ENCODE peak calls at places on chromosomes 3 and 15, in eight cellular contexts. One of them, this sample, is unnamed.

GRCh38 chr3:121718205-121718846 is 31.2 kb downstream of the GOLGB1 start:
- DNase-seq in D341Med: no peak
- DNase-seq in kidney: no peak
- DNase-seq in activated CD8-positive, alpha-beta memory T cell treated with anti-CD3 and anti-CD28 coated beads for 1 hour: no peak
- DNase-seq in left ventricle myocardium superior: no peak
- DNase-seq in GM12864: no peak
- DNase-seq in cerebellum: no peak
- DNase-seq in stimulated activated CD8-positive, alpha-beta memory T cell treated with anti-CD3 and anti-CD28 coated beads, Interleukin-7, amount 100 ng/mL, for 4 hours: no peak
- DNase-seq in this sample: no peak

GRCh38 chr3:197518794-197519451 is 36.8 kb downstream of the BDH1 start:
- DNase-seq in left ventricle myocardium superior: no peak
- DNase-seq in GM12864: no peak
- DNase-seq in D341Med: no peak
- DNase-seq in cerebellum: no peak
- DNase-seq in kidney: peak; percentile 57
- DNase-seq in stimulated activated CD8-positive, alpha-beta memory T cell treated with anti-CD3 and anti-CD28 coated beads, Interleukin-7, amount 100 ng/mL, for 4 hours: no peak
- DNase-seq in activated CD8-positive, alpha-beta memory T cell treated with anti-CD3 and anti-CD28 coated beads for 1 hour: no peak
- DNase-seq in this sample: no peak

GRCh38 chr3:152272771-152273242 is 4.1 kb downstream of the MBNL1 start:
- DNase-seq in D341Med: no peak
- DNase-seq in kidney: no peak
- DNase-seq in cerebellum: no peak
- DNase-seq in stimulated activated CD8-positive, alpha-beta memory T cell treated with anti-CD3 and anti-CD28 coated beads, Interleukin-7, amount 100 ng/mL, for 4 hours: no peak
- DNase-seq in left ventricle myocardium superior: no peak
- DNase-seq in activated CD8-positive, alpha-beta memory T cell treated with anti-CD3 and anti-CD28 coated beads for 1 hour: no peak
- DNase-seq in GM12864: no peak
- DNase-seq in this sample: no peak

GRCh38 chr3:129161860-129162271 is 1.0 kb upstream of the ISY1 start:
- DNase-seq in cerebellum: no peak
- DNase-seq in D341Med: no peak
- DNase-seq in activated CD8-positive, alpha-beta memory T cell treated with anti-CD3 and anti-CD28 coated beads for 1 hour: no peak
- DNase-seq in left ventricle myocardium superior: no peak
- DNase-seq in stimulated activated CD8-positive, alpha-beta memory T cell treated with anti-CD3 and anti-CD28 coated beads, Interleukin-7, amount 100 ng/mL, for 4 hours: peak; percentile 12
- DNase-seq in kidney: no peak
- DNase-seq in GM12864: no peak
- DNase-seq in this sample: no peak

GRCh38 chr3:190305406-190305805 is 16.8 kb downstream of the CLDN1 start:
- DNase-seq in GM12864: no peak
- DNase-seq in kidney: no peak
- DNase-seq in cerebellum: no peak
- DNase-seq in activated CD8-positive, alpha-beta memory T cell treated with anti-CD3 and anti-CD28 coated beads for 1 hour: no peak
- DNase-seq in left ventricle myocardium superior: no peak
- DNase-seq in D341Med: no peak
- DNase-seq in stimulated activated CD8-positive, alpha-beta memory T cell treated with anti-CD3 and anti-CD28 coated beads, Interleukin-7, amount 100 ng/mL, for 4 hours: no peak
- DNase-seq in this sample: no peak

GRCh38 chr3:121834079-121834730 is 655 bp downstream of the IQCB1 start:
- DNase-seq in left ventricle myocardium superior: no peak
- DNase-seq in stimulated activated CD8-positive, alpha-beta memory T cell treated with anti-CD3 and anti-CD28 coated beads, Interleukin-7, amount 100 ng/mL, for 4 hours: no peak
- DNase-seq in cerebellum: peak; percentile 12
- DNase-seq in kidney: no peak
- DNase-seq in D341Med: peak; percentile 43
- DNase-seq in GM12864: no peak
- DNase-seq in activated CD8-positive, alpha-beta memory T cell treated with anti-CD3 and anti-CD28 coated beads for 1 hour: no peak
- DNase-seq in this sample: peak; percentile 7

GRCh38 chr3:65412591-65412990 is 626.1 kb downstream of the MAGI1 start:
- DNase-seq in D341Med: no peak
- DNase-seq in stimulated activated CD8-positive, alpha-beta memory T cell treated with anti-CD3 and anti-CD28 coated beads, Interleukin-7, amount 100 ng/mL, for 4 hours: no peak
- DNase-seq in cerebellum: peak; percentile 43
- DNase-seq in left ventricle myocardium superior: peak; percentile 60
- DNase-seq in activated CD8-positive, alpha-beta memory T cell treated with anti-CD3 and anti-CD28 coated beads for 1 hour: no peak
- DNase-seq in GM12864: no peak
- DNase-seq in kidney: no peak
- DNase-seq in this sample: peak; percentile 18

GRCh38 chr3:172680684-172681083 is 30.2 kb downstream of the NCEH1 start:
- DNase-seq in kidney: no peak
- DNase-seq in D341Med: no peak
- DNase-seq in left ventricle myocardium superior: no peak
- DNase-seq in stimulated activated CD8-positive, alpha-beta memory T cell treated with anti-CD3 and anti-CD28 coated beads, Interleukin-7, amount 100 ng/mL, for 4 hours: no peak
- DNase-seq in cerebellum: no peak
- DNase-seq in activated CD8-positive, alpha-beta memory T cell treated with anti-CD3 and anti-CD28 coated beads for 1 hour: no peak
- DNase-seq in GM12864: no peak
- DNase-seq in this sample: no peak

GRCh38 chr3:74844428-74844827 is 230.0 kb upstream of the CNTN3 start:
- DNase-seq in kidney: no peak
- DNase-seq in GM12864: no peak
- DNase-seq in left ventricle myocardium superior: no peak
- DNase-seq in activated CD8-positive, alpha-beta memory T cell treated with anti-CD3 and anti-CD28 coated beads for 1 hour: no peak
- DNase-seq in D341Med: no peak
- DNase-seq in stimulated activated CD8-positive, alpha-beta memory T cell treated with anti-CD3 and anti-CD28 coated beads, Interleukin-7, amount 100 ng/mL, for 4 hours: no peak
- DNase-seq in cerebellum: no peak
- DNase-seq in this sample: no peak

GRCh38 chr15:59814409-59814808 is 125.3 kb upstream of the BNIP2 start:
- DNase-seq in stimulated activated CD8-positive, alpha-beta memory T cell treated with anti-CD3 and anti-CD28 coated beads, Interleukin-7, amount 100 ng/mL, for 4 hours: no peak
- DNase-seq in GM12864: no peak
- DNase-seq in left ventricle myocardium superior: no peak
- DNase-seq in kidney: no peak
- DNase-seq in cerebellum: no peak
- DNase-seq in activated CD8-positive, alpha-beta memory T cell treated with anti-CD3 and anti-CD28 coated beads for 1 hour: no peak
- DNase-seq in D341Med: no peak
- DNase-seq in this sample: no peak

GRCh38 chr3:150412599-150413069 is 4.5 kb downstream of the TSC22D2 start:
- DNase-seq in left ventricle myocardium superior: no peak
- DNase-seq in cerebellum: peak; percentile 16
- DNase-seq in stimulated activated CD8-positive, alpha-beta memory T cell treated with anti-CD3 and anti-CD28 coated beads, Interleukin-7, amount 100 ng/mL, for 4 hours: no peak
- DNase-seq in GM12864: no peak
- DNase-seq in D341Med: no peak
- DNase-seq in activated CD8-positive, alpha-beta memory T cell treated with anti-CD3 and anti-CD28 coated beads for 1 hour: no peak
- DNase-seq in kidney: no peak
- DNase-seq in this sample: no peak

GRCh38 chr3:197478746-197479668 is 76.8 kb downstream of the BDH1 start:
- DNase-seq in activated CD8-positive, alpha-beta memory T cell treated with anti-CD3 and anti-CD28 coated beads for 1 hour: no peak
- DNase-seq in cerebellum: peak; percentile 74
- DNase-seq in left ventricle myocardium superior: no peak
- DNase-seq in stimulated activated CD8-positive, alpha-beta memory T cell treated with anti-CD3 and anti-CD28 coated beads, Interleukin-7, amount 100 ng/mL, for 4 hours: no peak
- DNase-seq in D341Med: no peak
- DNase-seq in kidney: no peak
- DNase-seq in GM12864: no peak
- DNase-seq in this sample: no peak

GRCh38 chr15:25830844-25831443 is 32.2 kb downstream of the ATP10A start:
- DNase-seq in D341Med: no peak
- DNase-seq in stimulated activated CD8-positive, alpha-beta memory T cell treated with anti-CD3 and anti-CD28 coated beads, Interleukin-7, amount 100 ng/mL, for 4 hours: no peak
- DNase-seq in kidney: no peak
- DNase-seq in activated CD8-positive, alpha-beta memory T cell treated with anti-CD3 and anti-CD28 coated beads for 1 hour: no peak
- DNase-seq in GM12864: no peak
- DNase-seq in cerebellum: no peak
- DNase-seq in left ventricle myocardium superior: peak; percentile 46
- DNase-seq in this sample: no peak

GRCh38 chr3:77079988-77080585 is 40.2 kb downstream of the ROBO2 start:
- DNase-seq in cerebellum: no peak
- DNase-seq in left ventricle myocardium superior: no peak
- DNase-seq in kidney: no peak
- DNase-seq in activated CD8-positive, alpha-beta memory T cell treated with anti-CD3 and anti-CD28 coated beads for 1 hour: no peak
- DNase-seq in D341Med: peak; percentile 54
- DNase-seq in GM12864: no peak
- DNase-seq in stimulated activated CD8-positive, alpha-beta memory T cell treated with anti-CD3 and anti-CD28 coated beads, Interleukin-7, amount 100 ng/mL, for 4 hours: no peak
- DNase-seq in this sample: no peak

GRCh38 chr3:127858477-127858876 is 36.2 kb upstream of the MGLL start:
- DNase-seq in D341Med: no peak
- DNase-seq in stimulated activated CD8-positive, alpha-beta memory T cell treated with anti-CD3 and anti-CD28 coated beads, Interleukin-7, amount 100 ng/mL, for 4 hours: no peak
- DNase-seq in activated CD8-positive, alpha-beta memory T cell treated with anti-CD3 and anti-CD28 coated beads for 1 hour: no peak
- DNase-seq in GM12864: no peak
- DNase-seq in kidney: no peak
- DNase-seq in left ventricle myocardium superior: no peak
- DNase-seq in cerebellum: no peak
- DNase-seq in this sample: no peak

GRCh38 chr3:45204136-45204535 is 22.0 kb downstream of the TMEM158 start:
- DNase-seq in cerebellum: no peak
- DNase-seq in left ventricle myocardium superior: no peak
- DNase-seq in stimulated activated CD8-positive, alpha-beta memory T cell treated with anti-CD3 and anti-CD28 coated beads, Interleukin-7, amount 100 ng/mL, for 4 hours: no peak
- DNase-seq in kidney: peak; percentile 23
- DNase-seq in GM12864: no peak
- DNase-seq in D341Med: no peak
- DNase-seq in activated CD8-positive, alpha-beta memory T cell treated with anti-CD3 and anti-CD28 coated beads for 1 hour: no peak
- DNase-seq in this sample: no peak

GRCh38 chr3:82157952-82158351 is 396.5 kb upstream of the GBE1 start:
- DNase-seq in left ventricle myocardium superior: no peak
- DNase-seq in kidney: no peak
- DNase-seq in activated CD8-positive, alpha-beta memory T cell treated with anti-CD3 and anti-CD28 coated beads for 1 hour: no peak
- DNase-seq in cerebellum: no peak
- DNase-seq in GM12864: no peak
- DNase-seq in D341Med: no peak
- DNase-seq in stimulated activated CD8-positive, alpha-beta memory T cell treated with anti-CD3 and anti-CD28 coated beads, Interleukin-7, amount 100 ng/mL, for 4 hours: no peak
- DNase-seq in this sample: no peak

GRCh38 chr3:127448671-127449070 is 141.9 kb downstream of the TPRA1 start:
- DNase-seq in cerebellum: no peak
- DNase-seq in stimulated activated CD8-positive, alpha-beta memory T cell treated with anti-CD3 and anti-CD28 coated beads, Interleukin-7, amount 100 ng/mL, for 4 hours: no peak
- DNase-seq in activated CD8-positive, alpha-beta memory T cell treated with anti-CD3 and anti-CD28 coated beads for 1 hour: no peak
- DNase-seq in D341Med: no peak
- DNase-seq in GM12864: no peak
- DNase-seq in kidney: peak; percentile 8
- DNase-seq in left ventricle myocardium superior: no peak
- DNase-seq in this sample: no peak

GRCh38 chr15:63522143-63522531 is 17.7 kb downstream of the USP3 start:
- DNase-seq in stimulated activated CD8-positive, alpha-beta memory T cell treated with anti-CD3 and anti-CD28 coated beads, Interleukin-7, amount 100 ng/mL, for 4 hours: no peak
- DNase-seq in cerebellum: no peak
- DNase-seq in kidney: no peak
- DNase-seq in activated CD8-positive, alpha-beta memory T cell treated with anti-CD3 and anti-CD28 coated beads for 1 hour: no peak
- DNase-seq in D341Med: no peak
- DNase-seq in GM12864: no peak
- DNase-seq in left ventricle myocardium superior: no peak
- DNase-seq in this sample: no peak

GRCh38 chr3:64209866-64210609 is 15.2 kb downstream of the PRICKLE2 start:
- DNase-seq in D341Med: no peak
- DNase-seq in stimulated activated CD8-positive, alpha-beta memory T cell treated with anti-CD3 and anti-CD28 coated beads, Interleukin-7, amount 100 ng/mL, for 4 hours: no peak
- DNase-seq in kidney: peak; percentile 82
- DNase-seq in GM12864: no peak
- DNase-seq in cerebellum: peak; percentile 30
- DNase-seq in activated CD8-positive, alpha-beta memory T cell treated with anti-CD3 and anti-CD28 coated beads for 1 hour: no peak
- DNase-seq in left ventricle myocardium superior: peak; percentile 80
- DNase-seq in this sample: peak; percentile 44

GRCh38 chr3:139357899-139358298 is 14.1 kb downstream of the MRPS22 start:
- DNase-seq in kidney: no peak
- DNase-seq in left ventricle myocardium superior: no peak
- DNase-seq in GM12864: no peak
- DNase-seq in D341Med: no peak
- DNase-seq in stimulated activated CD8-positive, alpha-beta memory T cell treated with anti-CD3 and anti-CD28 coated beads, Interleukin-7, amount 100 ng/mL, for 4 hours: no peak
- DNase-seq in cerebellum: no peak
- DNase-seq in activated CD8-positive, alpha-beta memory T cell treated with anti-CD3 and anti-CD28 coated beads for 1 hour: no peak
- DNase-seq in this sample: no peak

GRCh38 chr3:16173696-16174355 is 654 bp upstream of the GALNT15 start:
- DNase-seq in kidney: no peak
- DNase-seq in GM12864: no peak
- DNase-seq in cerebellum: no peak
- DNase-seq in stimulated activated CD8-positive, alpha-beta memory T cell treated with anti-CD3 and anti-CD28 coated beads, Interleukin-7, amount 100 ng/mL, for 4 hours: no peak
- DNase-seq in activated CD8-positive, alpha-beta memory T cell treated with anti-CD3 and anti-CD28 coated beads for 1 hour: no peak
- DNase-seq in D341Med: no peak
- DNase-seq in left ventricle myocardium superior: no peak
- DNase-seq in this sample: no peak

GRCh38 chr3:170699158-170700053 is 113.5 kb upstream of the SLC7A14 start:
- DNase-seq in activated CD8-positive, alpha-beta memory T cell treated with anti-CD3 and anti-CD28 coated beads for 1 hour: no peak
- DNase-seq in D341Med: no peak
- DNase-seq in left ventricle myocardium superior: no peak
- DNase-seq in GM12864: no peak
- DNase-seq in cerebellum: no peak
- DNase-seq in stimulated activated CD8-positive, alpha-beta memory T cell treated with anti-CD3 and anti-CD28 coated beads, Interleukin-7, amount 100 ng/mL, for 4 hours: no peak
- DNase-seq in kidney: no peak
- DNase-seq in this sample: no peak

GRCh38 chr3:125017406-125017805 is 38.4 kb downstream of the HEG1 start:
- DNase-seq in left ventricle myocardium superior: no peak
- DNase-seq in kidney: no peak
- DNase-seq in cerebellum: no peak
- DNase-seq in stimulated activated CD8-positive, alpha-beta memory T cell treated with anti-CD3 and anti-CD28 coated beads, Interleukin-7, amount 100 ng/mL, for 4 hours: no peak
- DNase-seq in GM12864: no peak
- DNase-seq in D341Med: no peak
- DNase-seq in activated CD8-positive, alpha-beta memory T cell treated with anti-CD3 and anti-CD28 coated beads for 1 hour: no peak
- DNase-seq in this sample: no peak

GRCh38 chr3:151282921-151283320 is 4.6 kb upstream of the P2RY14 start:
- DNase-seq in D341Med: peak; percentile 48
- DNase-seq in GM12864: peak; percentile 25
- DNase-seq in stimulated activated CD8-positive, alpha-beta memory T cell treated with anti-CD3 and anti-CD28 coated beads, Interleukin-7, amount 100 ng/mL, for 4 hours: no peak
- DNase-seq in left ventricle myocardium superior: no peak
- DNase-seq in kidney: no peak
- DNase-seq in cerebellum: peak; percentile 40
- DNase-seq in activated CD8-positive, alpha-beta memory T cell treated with anti-CD3 and anti-CD28 coated beads for 1 hour: no peak
- DNase-seq in this sample: no peak

GRCh38 chr3:120646771-120647449 is 35.1 kb downstream of the HGD start:
- DNase-seq in GM12864: no peak
- DNase-seq in left ventricle myocardium superior: no peak
- DNase-seq in cerebellum: no peak
- DNase-seq in kidney: no peak
- DNase-seq in stimulated activated CD8-positive, alpha-beta memory T cell treated with anti-CD3 and anti-CD28 coated beads, Interleukin-7, amount 100 ng/mL, for 4 hours: no peak
- DNase-seq in D341Med: no peak
- DNase-seq in activated CD8-positive, alpha-beta memory T cell treated with anti-CD3 and anti-CD28 coated beads for 1 hour: no peak
- DNase-seq in this sample: no peak

GRCh38 chr15:84079885-84080777 is 155.4 kb upstream of the GOLGA6L4 start:
- DNase-seq in D341Med: peak; percentile 43
- DNase-seq in cerebellum: peak; percentile 30
- DNase-seq in stimulated activated CD8-positive, alpha-beta memory T cell treated with anti-CD3 and anti-CD28 coated beads, Interleukin-7, amount 100 ng/mL, for 4 hours: peak; percentile 19
- DNase-seq in left ventricle myocardium superior: peak; percentile 38
- DNase-seq in kidney: peak; percentile 73
- DNase-seq in GM12864: no peak
- DNase-seq in activated CD8-positive, alpha-beta memory T cell treated with anti-CD3 and anti-CD28 coated beads for 1 hour: no peak
- DNase-seq in this sample: no peak

GRCh38 chr15:67838789-67839332 is 984 bp downstream of the RNU6-1 start:
- DNase-seq in GM12864: no peak
- DNase-seq in stimulated activated CD8-positive, alpha-beta memory T cell treated with anti-CD3 and anti-CD28 coated beads, Interleukin-7, amount 100 ng/mL, for 4 hours: no peak
- DNase-seq in activated CD8-positive, alpha-beta memory T cell treated with anti-CD3 and anti-CD28 coated beads for 1 hour: no peak
- DNase-seq in kidney: peak; percentile 90
- DNase-seq in left ventricle myocardium superior: peak; percentile 80
- DNase-seq in cerebellum: peak; percentile 66
- DNase-seq in D341Med: no peak
- DNase-seq in this sample: no peak

GRCh38 chr3:187739561-187740445 is 5.5 kb downstream of the BCL6 start:
- DNase-seq in stimulated activated CD8-positive, alpha-beta memory T cell treated with anti-CD3 and anti-CD28 coated beads, Interleukin-7, amount 100 ng/mL, for 4 hours: peak; percentile 76
- DNase-seq in D341Med: peak; percentile 82
- DNase-seq in cerebellum: peak; percentile 68
- DNase-seq in left ventricle myocardium superior: peak; percentile 89
- DNase-seq in kidney: peak; percentile 96
- DNase-seq in GM12864: no peak
- DNase-seq in activated CD8-positive, alpha-beta memory T cell treated with anti-CD3 and anti-CD28 coated beads for 1 hour: no peak
- DNase-seq in this sample: peak; percentile 87

GRCh38 chr15:77035999-77036471 is 34.9 kb downstream of the TSPAN3 start:
- DNase-seq in D341Med: no peak
- DNase-seq in left ventricle myocardium superior: peak; percentile 22
- DNase-seq in GM12864: no peak
- DNase-seq in kidney: peak; percentile 69
- DNase-seq in stimulated activated CD8-positive, alpha-beta memory T cell treated with anti-CD3 and anti-CD28 coated beads, Interleukin-7, amount 100 ng/mL, for 4 hours: no peak
- DNase-seq in activated CD8-positive, alpha-beta memory T cell treated with anti-CD3 and anti-CD28 coated beads for 1 hour: no peak
- DNase-seq in cerebellum: no peak
- DNase-seq in this sample: peak; percentile 5

GRCh38 chr15:77179541-77179998 is 108.7 kb upstream of the TSPAN3 start:
- DNase-seq in cerebellum: no peak
- DNase-seq in stimulated activated CD8-positive, alpha-beta memory T cell treated with anti-CD3 and anti-CD28 coated beads, Interleukin-7, amount 100 ng/mL, for 4 hours: no peak
- DNase-seq in GM12864: peak; percentile 61
- DNase-seq in kidney: no peak
- DNase-seq in activated CD8-positive, alpha-beta memory T cell treated with anti-CD3 and anti-CD28 coated beads for 1 hour: no peak
- DNase-seq in D341Med: no peak
- DNase-seq in left ventricle myocardium superior: no peak
- DNase-seq in this sample: no peak

GRCh38 chr15:59315914-59316428 is 56.7 kb downstream of the MYO1E start:
- DNase-seq in D341Med: no peak
- DNase-seq in activated CD8-positive, alpha-beta memory T cell treated with anti-CD3 and anti-CD28 coated beads for 1 hour: no peak
- DNase-seq in GM12864: no peak
- DNase-seq in left ventricle myocardium superior: no peak
- DNase-seq in stimulated activated CD8-positive, alpha-beta memory T cell treated with anti-CD3 and anti-CD28 coated beads, Interleukin-7, amount 100 ng/mL, for 4 hours: no peak
- DNase-seq in kidney: no peak
- DNase-seq in cerebellum: no peak
- DNase-seq in this sample: no peak

GRCh38 chr3:70049761-70050160 is 50.2 kb downstream of the SAMMSON start:
- DNase-seq in kidney: no peak
- DNase-seq in D341Med: no peak
- DNase-seq in stimulated activated CD8-positive, alpha-beta memory T cell treated with anti-CD3 and anti-CD28 coated beads, Interleukin-7, amount 100 ng/mL, for 4 hours: no peak
- DNase-seq in cerebellum: no peak
- DNase-seq in activated CD8-positive, alpha-beta memory T cell treated with anti-CD3 and anti-CD28 coated beads for 1 hour: no peak
- DNase-seq in GM12864: no peak
- DNase-seq in left ventricle myocardium superior: no peak
- DNase-seq in this sample: no peak